ENCODE peak calls at places on chromosomes 16 and 17, in nine cellular contexts. G is BJ, B is pancreas, L is tibial artery, I is Panc1, Y is tibial nerve, E is IMR-90, H is choroid plexus epithelial cell, F is heart left ventricle. Z is an unnamed sample.
A peak's percentile ranks its signal among the peaks of the same experiment; 100 is the strongest.

GRCh38 chr17:34886831-34887230 is 74.4 kb downstream of the CCT6B start:
- DNase-seq in L (no peak), Y (no peak), F (no peak), B (no peak), E (no peak), H (no peak), G (no peak), I (no peak), Z (no peak)

GRCh38 chr17:10198509-10199249 is at the start of gene GAS7:
- DNase-seq in B (peak; percentile 43), H (peak; percentile 18), Y (peak; percentile 43), I (no peak), L (peak; percentile 76), G (no peak), E (peak; percentile 26), F (peak; percentile 78), Z (no peak)

GRCh38 chr17:7579001-7579838 is at the start of gene CD68:
- DNase-seq in I (peak; percentile 98), F (peak; percentile 85), G (peak; percentile 76), Y (no peak), E (peak; percentile 91), L (peak; percentile 91), B (no peak), H (peak; percentile 91), Z (peak; percentile 68)

GRCh38 chr17:43591750-43592562 is 45.8 kb upstream of the ETV4 start:
- DNase-seq in E (peak; percentile 92), L (peak; percentile 77), I (no peak), G (no peak), B (no peak), Y (peak; percentile 51), F (peak; percentile 89), H (peak; percentile 43), Z (no peak)

GRCh38 chr16:85978291-85978775 is 79.4 kb downstream of the IRF8 start:
- DNase-seq in I (no peak), B (no peak), E (no peak), H (no peak), Y (no peak), L (no peak), G (no peak), F (no peak), Z (no peak)

GRCh38 chr17:21464611-21465021 is 88.5 kb downstream of the KCNJ12 start:
- DNase-seq in H (no peak), Y (no peak), B (no peak), L (no peak), G (no peak), I (no peak), E (no peak), F (no peak), Z (no peak)

GRCh38 chr16:31256466-31256865 is 3.3 kb upstream of the ITGAM start:
- DNase-seq in H (no peak), B (no peak), L (no peak), G (no peak), I (no peak), E (no peak), F (no peak), Y (no peak), Z (no peak)

GRCh38 chr17:30954046-30954805 is 16.6 kb upstream of the RNF135 start:
- DNase-seq in E (peak; percentile 24), I (no peak), B (no peak), L (no peak), F (no peak), G (no peak), Y (no peak), H (peak; percentile 37), Z (no peak)

GRCh38 chr17:75250009-75250471 is 11.4 kb downstream of the GGA3 start:
- DNase-seq in G (no peak), L (no peak), Y (no peak), F (no peak), E (peak; percentile 18), H (peak; percentile 70), I (no peak), B (no peak), Z (no peak)

GRCh38 chr17:7241783-7242716 is at the start of gene GABARAP:
- DNase-seq in B (peak; percentile 93), G (no peak), Y (peak; percentile 94), L (peak; percentile 94), I (peak; percentile 74), F (peak; percentile 94), E (peak; percentile 90), H (peak; percentile 93), Z (no peak)

GRCh38 chr17:74547736-74548135 is 1.8 kb upstream of the CD300C start:
- DNase-seq in Y (no peak), E (no peak), H (no peak), I (no peak), G (no peak), F (no peak), B (no peak), L (no peak), Z (no peak)

GRCh38 chr17:50887705-50888245 is 21.6 kb upstream of the TOB1 start:
- DNase-seq in E (no peak), H (no peak), Y (no peak), B (no peak), G (no peak), L (no peak), I (no peak), F (no peak), Z (no peak)

GRCh38 chr16:1706386-1707192 is 594 bp downstream of the MAPK8IP3 start:
- DNase-seq in Y (no peak), E (peak; percentile 36), L (no peak), F (no peak), B (peak; percentile 26), H (peak; percentile 57), I (no peak), G (no peak), Z (no peak)

GRCh38 chr17:51346218-51346982 is 86.1 kb downstream of the UTP18 start:
- DNase-seq in Y (no peak), B (no peak), H (no peak), I (no peak), E (no peak), L (no peak), G (no peak), F (no peak), Z (no peak)

GRCh38 chr17:45783593-45784292 is 377 bp upstream of the CRHR1 start:
- DNase-seq in F (no peak), L (no peak), E (no peak), B (peak; percentile 21), H (no peak), Y (no peak), G (no peak), I (no peak), Z (no peak)

GRCh38 chr16:23771642-23772041 is 16.8 kb downstream of the CHP2 start:
- DNase-seq in F (no peak), L (no peak), G (no peak), B (no peak), H (no peak), E (no peak), I (no peak), Y (no peak), Z (no peak)

GRCh38 chr17:83194761-83195329 is 115.4 kb downstream of the METRNL start:
- DNase-seq in E (no peak), G (no peak), B (no peak), H (peak; percentile 55), I (no peak), L (peak; percentile 39), Y (peak; percentile 13), F (peak; percentile 23), Z (no peak)

GRCh38 chr17:64083093-64083492 is 46.9 kb downstream of the ERN1 start:
- DNase-seq in E (no peak), B (no peak), H (no peak), F (no peak), Y (no peak), L (no peak), G (no peak), I (no peak), Z (no peak)

DNA sequence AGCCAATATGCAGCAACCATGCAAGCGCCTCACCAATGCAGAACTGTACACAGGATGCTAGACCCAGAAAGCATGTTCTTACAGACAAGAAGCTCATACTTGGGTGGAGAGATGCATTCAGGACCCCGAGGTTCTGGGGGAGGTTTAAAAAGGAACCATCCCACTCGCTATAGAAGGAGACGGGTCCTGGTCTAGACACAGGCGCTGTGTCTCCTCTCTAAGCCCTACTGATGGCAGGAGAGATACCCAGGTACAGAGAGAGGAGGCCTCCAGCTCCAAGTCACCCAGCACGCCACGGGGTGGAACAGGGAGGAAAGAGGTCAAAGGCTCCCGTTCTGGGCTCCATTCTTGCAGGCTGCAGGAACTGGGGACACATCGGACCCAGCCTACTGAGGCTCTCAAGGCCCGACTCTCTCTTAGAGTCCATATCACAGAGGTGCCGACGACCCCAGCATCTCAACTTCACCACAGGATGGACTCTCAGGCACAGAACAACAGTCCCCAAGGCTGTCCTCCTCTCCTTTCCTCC is 28.0 kb downstream of the SRCIN1 start:
- DNase-seq in I (no peak), G (no peak), E (no peak), Y (no peak), B (no peak), L (no peak), H (no peak), F (no peak), Z (no peak)
- TF ChIP-seq CTCF in I (no peak), G (no peak), E (no peak), Y (no peak), B (no peak), L (no peak), H (no peak), F (no peak), Z (no peak)

DNA sequence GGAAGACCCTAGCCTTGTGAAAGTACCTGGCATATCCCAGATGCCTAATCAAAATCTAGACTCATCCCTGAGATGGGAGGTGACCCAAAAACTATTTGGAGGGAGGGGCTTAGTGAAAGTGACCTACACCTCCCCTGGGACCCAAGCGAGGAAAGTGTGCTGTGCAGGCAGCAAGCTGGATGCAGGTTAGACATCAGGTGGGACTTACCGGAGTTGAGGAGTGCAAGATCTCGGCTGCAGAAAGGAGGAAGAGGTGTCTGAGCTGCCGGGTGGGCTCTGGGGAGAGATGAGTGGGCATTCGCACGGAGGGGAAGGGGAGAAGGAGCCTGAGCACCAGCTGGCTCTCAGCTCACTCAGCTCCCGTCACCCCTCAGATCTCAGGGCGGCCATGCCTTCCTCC is 10.3 kb upstream of the SBK1 start:
- DNase-seq in E (no peak), H (no peak), G (no peak), I (no peak), F (no peak), L (no peak), Y (no peak), B (no peak), Z (no peak)
- H3K4me3 ChIP-seq in E (no peak overlapping the region), H (no peak overlapping the region), G (no peak overlapping the region), I (no peak overlapping the region), F (no peak overlapping the region), L (no peak overlapping the region), Y (no peak overlapping the region), B (no peak overlapping the region), Z (no peak overlapping the region)

DNA sequence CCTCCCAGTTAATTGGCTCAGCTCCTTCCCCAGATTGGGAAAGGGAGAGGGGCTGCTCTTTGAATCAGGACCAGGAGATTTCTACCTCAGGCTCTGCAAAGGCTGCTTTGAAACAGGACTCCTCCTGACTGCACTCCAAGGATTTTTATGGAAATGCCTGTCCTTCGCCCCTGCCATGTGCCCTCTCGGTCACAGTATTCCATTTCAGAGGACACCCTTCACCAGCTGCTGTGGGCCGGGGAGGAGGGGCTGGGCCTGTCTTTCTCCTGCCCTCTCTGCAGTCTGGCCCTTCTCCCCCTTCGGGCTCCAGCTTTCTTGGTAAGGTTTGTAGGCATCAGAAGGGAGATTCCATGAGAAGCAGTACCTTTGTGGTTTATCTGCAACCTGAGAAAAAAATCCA is 13.6 kb downstream of the MRM1 start:
- DNase-seq in H (no peak), G (no peak), Y (no peak), E (no peak), L (no peak), B (no peak), I (no peak), F (no peak), Z (no peak)
- TF ChIP-seq CTCF in H (no peak), G (no peak), Y (no peak), E (no peak), L (no peak), B (no peak), I (no peak), F (no peak), Z (no peak)

GRCh38 chr16:29876578-29877249 is 13.7 kb upstream of the CDIPT start:
- DNase-seq in E (no peak), G (no peak), Y (no peak), I (no peak), L (no peak), H (no peak), B (no peak), F (no peak), Z (no peak)
- H3K4me3 ChIP-seq in E (no peak overlapping the region), G (peak overlapping the region; percentile 32), Y (peak overlapping the region; percentile 17), I (no peak overlapping the region), L (peak overlapping the region; percentile 22), H (no peak overlapping the region), B (no peak overlapping the region), F (peak overlapping the region; percentile 43), Z (no peak overlapping the region)